ENCODE peak calls at places on chromosomes 7 and 10, in four cellular contexts. One of them, this sample, is unnamed.

GRCh38 chr7:132575336-132575986 is 809 bp downstream of the PLXNA4 start:
- DNase-seq in dorsolateral prefrontal cortex: peak; percentile 80
- DNase-seq in body of pancreas: peak; percentile 24
- DNase-seq in astrocyte: peak; percentile 67
- DNase-seq in this sample: peak; percentile 64

GRCh38 chr10:44422631-44423030 is 37.7 kb upstream of the CXCL12 start:
- DNase-seq in dorsolateral prefrontal cortex: no peak
- DNase-seq in body of pancreas: no peak
- DNase-seq in astrocyte: no peak
- DNase-seq in this sample: no peak

GRCh38 chr7:46908770-46909169 is 673.1 kb downstream of the TNS3 start:
- DNase-seq in dorsolateral prefrontal cortex: no peak
- DNase-seq in body of pancreas: no peak
- DNase-seq in astrocyte: peak; percentile 90
- DNase-seq in this sample: peak; percentile 87

GRCh38 chr10:80154978-80155695 is 22.6 kb downstream of the PLAC9 start:
- DNase-seq in dorsolateral prefrontal cortex: peak; percentile 77
- DNase-seq in body of pancreas: no peak
- DNase-seq in astrocyte: peak; percentile 97
- DNase-seq in this sample: peak; percentile 90

GRCh38 chr7:134712196-134712595 is 65.5 kb downstream of the BPGM start:
- DNase-seq in dorsolateral prefrontal cortex: no peak
- DNase-seq in body of pancreas: no peak
- DNase-seq in astrocyte: peak; percentile 78
- DNase-seq in this sample: no peak

GRCh38 chr7:45692031-45692430 is 117.9 kb downstream of the ADCY1 start:
- DNase-seq in dorsolateral prefrontal cortex: no peak
- DNase-seq in body of pancreas: no peak
- DNase-seq in astrocyte: no peak
- DNase-seq in this sample: no peak

GRCh38 chr7:20268832-20269231 is 51.6 kb upstream of the MACC1 start:
- DNase-seq in dorsolateral prefrontal cortex: no peak
- DNase-seq in body of pancreas: no peak
- DNase-seq in astrocyte: peak; percentile 63
- DNase-seq in this sample: peak; percentile 30

GRCh38 chr10:49367600-49367999 is 28.3 kb downstream of the DRGX start:
- DNase-seq in dorsolateral prefrontal cortex: no peak
- DNase-seq in body of pancreas: no peak
- DNase-seq in astrocyte: no peak
- DNase-seq in this sample: no peak

GRCh38 chr7:12210179-12211053 is 678 bp upstream of the TMEM106B start:
- DNase-seq in dorsolateral prefrontal cortex: peak; percentile 45
- DNase-seq in body of pancreas: peak; percentile 65
- DNase-seq in astrocyte: peak; percentile 41
- DNase-seq in this sample: no peak

GRCh38 chr10:83166344-83166743 is 973.0 kb upstream of the GHITM start:
- DNase-seq in dorsolateral prefrontal cortex: no peak
- DNase-seq in body of pancreas: peak; percentile 35
- DNase-seq in astrocyte: no peak
- DNase-seq in this sample: no peak

DNA sequence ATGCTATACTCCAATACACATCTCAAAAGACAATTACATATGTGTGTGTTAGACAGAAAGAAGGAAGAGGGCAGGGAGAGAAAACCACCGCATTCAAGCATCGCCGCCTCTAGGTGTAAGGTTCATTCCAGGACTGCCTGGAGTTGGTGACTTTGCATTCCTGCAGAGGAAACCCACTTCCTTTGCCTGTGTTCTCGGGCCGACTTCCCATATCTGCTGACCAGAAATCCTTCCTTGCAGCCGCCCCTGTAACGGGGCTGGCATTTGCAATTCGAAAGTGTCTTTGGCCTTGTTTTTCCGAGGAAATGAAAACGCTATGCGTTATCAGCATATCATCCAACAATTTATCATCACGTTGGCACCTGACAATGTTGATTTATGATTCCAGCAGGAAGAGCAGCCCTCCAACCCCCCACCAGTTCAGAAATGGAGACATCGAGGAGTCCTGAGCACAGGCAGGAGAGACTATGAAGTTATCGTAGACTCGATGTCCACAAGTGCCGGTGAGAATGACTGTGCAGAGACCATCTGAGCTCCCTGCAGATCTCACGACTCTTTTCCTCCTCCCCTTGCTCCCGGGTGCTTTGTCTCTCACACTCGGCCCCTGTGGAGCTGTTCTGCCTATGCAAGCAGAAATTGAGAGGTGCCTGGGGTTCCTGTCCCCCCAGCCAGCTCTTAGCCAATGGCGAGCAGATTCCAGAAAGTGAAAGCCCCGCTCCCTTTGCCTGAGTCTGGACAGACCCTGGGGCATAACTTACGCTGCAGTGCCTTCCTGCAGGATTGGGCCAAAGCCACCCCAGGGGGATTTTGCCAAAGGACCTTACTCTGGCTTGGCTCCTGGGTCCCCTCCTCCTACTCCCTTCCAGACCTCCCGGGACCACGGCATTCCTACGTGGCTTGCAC is 68.9 kb upstream of the FOXK1 start:
- DNase-seq in dorsolateral prefrontal cortex: peak; percentile 21
- DNase-seq in body of pancreas: peak; percentile 24
- DNase-seq in astrocyte: peak; percentile 75
- DNase-seq in this sample: peak; percentile 51
- H3K4me3 ChIP-seq in dorsolateral prefrontal cortex: peak overlapping the region; percentile 0
- H3K4me3 ChIP-seq in body of pancreas: no peak overlapping the region
- H3K4me3 ChIP-seq in astrocyte: peak overlapping the region; percentile 41
- H3K4me3 ChIP-seq in this sample: peak overlapping the region; percentile 20

DNA sequence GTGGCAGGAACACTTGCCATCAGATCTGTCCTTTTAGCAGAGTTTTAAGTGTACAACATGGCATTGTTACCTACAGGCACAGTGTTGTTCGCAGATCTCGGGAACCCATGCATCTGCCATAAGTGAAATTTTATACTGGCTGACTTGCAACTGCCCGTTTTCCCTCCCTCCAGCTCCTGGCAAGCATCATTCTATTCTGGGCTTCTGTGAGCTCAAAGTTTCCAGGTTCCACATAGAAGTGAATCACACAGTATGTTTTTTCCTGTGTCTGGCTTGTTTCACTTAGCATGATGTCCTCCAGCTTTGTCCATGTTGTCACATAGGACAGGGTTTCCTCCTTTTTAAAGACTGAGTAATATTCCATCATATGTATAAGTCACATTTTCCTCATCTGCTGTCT is 56.6 kb downstream of the C10orf143 start:
- DNase-seq in dorsolateral prefrontal cortex: no peak
- DNase-seq in body of pancreas: no peak
- DNase-seq in astrocyte: no peak
- DNase-seq in this sample: no peak
- TF ChIP-seq CTCF in dorsolateral prefrontal cortex: no peak
- TF ChIP-seq CTCF in body of pancreas: no peak
- TF ChIP-seq CTCF in astrocyte: no peak
- TF ChIP-seq CTCF in this sample: no peak

DNA sequence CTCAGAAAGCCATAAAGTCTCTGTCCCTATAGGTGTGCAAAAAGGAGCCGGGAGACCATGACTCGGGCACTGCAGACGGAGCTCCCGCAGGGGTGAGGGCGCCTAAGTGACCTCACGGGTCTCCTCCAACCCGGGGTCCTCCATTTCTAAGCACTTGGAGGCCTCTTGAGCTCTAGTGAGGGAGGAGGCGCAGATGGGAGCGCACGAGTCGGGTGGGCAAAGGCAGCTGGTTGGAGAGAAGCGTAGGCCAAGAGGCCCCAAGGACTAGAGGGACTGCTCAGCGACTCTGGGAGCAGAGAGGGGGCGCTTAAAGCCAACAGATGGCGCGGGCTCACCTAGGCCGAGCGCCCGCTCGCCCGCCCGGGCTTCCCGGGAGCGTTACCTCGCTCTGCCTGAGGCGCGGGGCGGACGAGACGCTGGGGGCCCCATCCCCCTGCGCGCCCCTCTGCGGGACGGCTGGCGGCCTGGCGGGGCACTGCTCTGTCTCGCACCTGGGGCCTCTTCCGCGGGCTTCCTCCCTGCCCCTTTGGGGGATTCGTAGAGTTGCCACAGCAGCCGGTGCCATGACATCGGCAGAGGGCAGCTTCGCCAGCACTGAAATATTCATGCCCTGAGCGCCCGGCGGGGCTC is 521 bp upstream of the CDH23 start:
- DNase-seq in dorsolateral prefrontal cortex: no peak
- DNase-seq in body of pancreas: peak; percentile 64
- DNase-seq in astrocyte: peak; percentile 14
- DNase-seq in this sample: peak; percentile 3
- H3K4me3 ChIP-seq in dorsolateral prefrontal cortex: peak overlapping the region; percentile 56
- H3K4me3 ChIP-seq in body of pancreas: no peak overlapping the region
- H3K4me3 ChIP-seq in astrocyte: no peak overlapping the region
- H3K4me3 ChIP-seq in this sample: no peak overlapping the region

GRCh38 chr7:143395187-143396149 is 13.2 kb downstream of the EPHA1 start:
- DNase-seq in dorsolateral prefrontal cortex: no peak
- DNase-seq in body of pancreas: no peak
- DNase-seq in astrocyte: no peak
- DNase-seq in this sample: no peak
- TF ChIP-seq CTCF in dorsolateral prefrontal cortex: no peak
- TF ChIP-seq CTCF in body of pancreas: no peak
- TF ChIP-seq CTCF in astrocyte: peak; percentile 39
- TF ChIP-seq CTCF in this sample: peak; percentile 24

GRCh38 chr10:124072106-124072505 is 21.3 kb downstream of the CHST15 start:
- DNase-seq in dorsolateral prefrontal cortex: no peak
- DNase-seq in body of pancreas: no peak
- DNase-seq in astrocyte: no peak
- DNase-seq in this sample: no peak

GRCh38 chr10:124071141-124071540 is 22.3 kb downstream of the CHST15 start:
- DNase-seq in dorsolateral prefrontal cortex: no peak
- DNase-seq in body of pancreas: no peak
- DNase-seq in astrocyte: no peak
- DNase-seq in this sample: no peak

GRCh38 chr10:124068929-124069328 is 24.5 kb downstream of the CHST15 start:
- DNase-seq in dorsolateral prefrontal cortex: no peak
- DNase-seq in body of pancreas: no peak
- DNase-seq in astrocyte: no peak
- DNase-seq in this sample: no peak

GRCh38 chr10:124069341-124069740 is 24.1 kb downstream of the CHST15 start:
- DNase-seq in dorsolateral prefrontal cortex: no peak
- DNase-seq in body of pancreas: no peak
- DNase-seq in astrocyte: no peak
- DNase-seq in this sample: no peak

DNA sequence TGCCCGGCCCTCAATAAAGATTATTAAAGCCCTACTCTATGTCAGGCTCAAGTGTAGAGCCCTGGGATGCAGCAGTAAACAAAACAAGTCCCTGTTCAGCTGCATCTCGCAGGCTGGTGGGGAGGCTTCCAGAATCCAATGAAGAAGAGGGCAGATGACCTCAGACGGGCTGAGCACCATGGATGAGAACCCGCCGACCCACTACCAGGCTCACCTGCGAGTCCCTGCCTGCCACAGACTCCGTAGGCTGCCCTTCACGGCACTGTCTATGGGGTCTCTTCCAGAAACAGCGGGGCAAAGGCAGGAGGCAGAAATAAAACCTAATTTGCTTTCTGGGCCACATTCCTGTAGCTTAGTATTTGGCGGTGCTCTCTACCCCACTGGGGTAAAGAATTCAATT is 22.7 kb downstream of the CHST15 start:
- DNase-seq in dorsolateral prefrontal cortex: no peak
- DNase-seq in body of pancreas: no peak
- DNase-seq in astrocyte: no peak
- DNase-seq in this sample: no peak
- H3K4me3 ChIP-seq in dorsolateral prefrontal cortex: no peak overlapping the region
- H3K4me3 ChIP-seq in body of pancreas: no peak overlapping the region
- H3K4me3 ChIP-seq in astrocyte: no peak overlapping the region
- H3K4me3 ChIP-seq in this sample: no peak overlapping the region

GRCh38 chr7:27921081-27921836 is 181.3 kb downstream of the TAX1BP1 start:
- DNase-seq in dorsolateral prefrontal cortex: no peak
- DNase-seq in body of pancreas: peak; percentile 56
- DNase-seq in astrocyte: peak; percentile 69
- DNase-seq in this sample: peak; percentile 91
- TF ChIP-seq CTCF in dorsolateral prefrontal cortex: peak; percentile 74
- TF ChIP-seq CTCF in body of pancreas: peak; percentile 83
- TF ChIP-seq CTCF in astrocyte: peak; percentile 67
- TF ChIP-seq CTCF in this sample: peak; percentile 61

This sample was measured in fibroblast of pulmonary artery.